ENCODE peak calls at places on chromosomes 11 and 22, in four cellular contexts. S, G, A and X are unnamed samples.
A peak's percentile ranks its signal among the peaks of the same experiment; 100 is the strongest.

GRCh38 chr11:20048246-20048645 is 112.0 kb downstream of the DBX1 start:
- DNase-seq in S (no peak), G (no peak), A (no peak), X (no peak)

GRCh38 chr11:72720806-72721205 is 31.4 kb downstream of the ARAP1 start:
- DNase-seq in S (no peak), G (no peak), A (no peak), X (no peak)

GRCh38 chr11:75078233-75078632 is 18.4 kb downstream of the OR2AT4 start:
- DNase-seq in S (no peak), G (no peak), A (no peak), X (peak; percentile 59)

GRCh38 chr22:19275919-19276600 is 15.5 kb downstream of the CLTCL1 start:
- DNase-seq in S (no peak), G (peak; percentile 73), A (no peak), X (no peak)

GRCh38 chr11:267491-267994 is 10.7 kb upstream of the NLRP6 start:
- DNase-seq in S (peak; percentile 35), G (peak; percentile 68), A (no peak), X (peak; percentile 61)

GRCh38 chr22:22070371-22070824 is 87.8 kb upstream of the TOP3B start:
- DNase-seq in S (no peak), G (no peak), A (no peak), X (no peak)

GRCh38 chr11:121655481-121656332 is 202.9 kb upstream of the SORL1-AS1 start:
- DNase-seq in S (peak; percentile 25), G (peak; percentile 81), A (peak; percentile 69), X (peak; percentile 72)

GRCh38 chr22:29308791-29309262 is 2.4 kb downstream of the GAS2L1 start:
- DNase-seq in S (no peak), G (no peak), A (no peak), X (no peak)

GRCh38 chr11:64152841-64153691 is 12.8 kb downstream of the MACROD1 start:
- DNase-seq in S (no peak), G (peak; percentile 94), A (peak; percentile 15), X (peak; percentile 45)

GRCh38 chr11:130528862-130529261 is 80.4 kb downstream of the ADAMTS15 start:
- DNase-seq in S (no peak), G (no peak), A (no peak), X (no peak)

GRCh38 chr11:134223836-134224709 is at the start of the genes NCAPD3 and VPS26B:
- DNase-seq in S (peak; percentile 77), G (peak; percentile 97), A (peak; percentile 92), X (peak; percentile 94)
- TF ChIP-seq POLR2A in S (peak; percentile 86), G (peak; percentile 98), A (peak; percentile 98), X (peak; percentile 90)

GRCh38 chr11:3340025-3340424 is 38.9 kb downstream of the ZNF195 start:
- DNase-seq in S (no peak), G (peak; percentile 41), A (no peak), X (no peak)
- TF ChIP-seq CHD4 in S (no peak), G (no peak), A (no peak), X (no peak)

GRCh38 chr11:109914809-109915653 is 178.2 kb upstream of the ZC3H12C start:
- DNase-seq in S (no peak), G (no peak), A (no peak), X (no peak)
- TF ChIP-seq POLR2A in S (no peak), G (no peak), A (no peak), X (no peak)

GRCh38 chr11:47348859-47349258 is 3.6 kb downstream of the MYBPC3 start:
- DNase-seq in S (no peak), G (no peak), A (peak; percentile 53), X (peak; percentile 50)
- TF ChIP-seq CHD4 in S (no peak), G (no peak), A (no peak), X (no peak)

GRCh38 chr11:1860108-1860507 is 7.2 kb downstream of the LSP1 start:
- DNase-seq in S (no peak), G (no peak), A (no peak), X (no peak)
- TF ChIP-seq POLR2A in S (no peak), G (no peak), A (no peak), X (no peak)